ENCODE peak calls at places on chromosome 3, in four cellular contexts. N is IMR-90, I is K562, O is endothelial cell of umbilical vein. L is an unnamed sample.
A peak's percentile ranks its signal among the peaks of the same experiment; 100 is the strongest.

GRCh38 chr3:34056951-34057390 is 258.5 kb downstream of the PDCD6IP start:
- DNase-seq in N (peak; percentile 49), I (no peak), O (no peak), L (no peak)

GRCh38 chr3:64399205-64399800 is 174.0 kb upstream of the PRICKLE2 start:
- DNase-seq in N (peak; percentile 70), I (peak; percentile 14), O (peak; percentile 77), L (peak; percentile 17)

GRCh38 chr3:178802259-178802658 is 266.0 kb downstream of the KCNMB2 start:
- DNase-seq in N (no peak), I (no peak), O (no peak), L (no peak)

GRCh38 chr3:59641169-59641914 is 591.5 kb upstream of the CFAP20DC start:
- DNase-seq in N (peak; percentile 9), I (no peak), O (no peak), L (no peak)

GRCh38 chr3:5153074-5153473 is 31.0 kb downstream of the ARL8B start:
- DNase-seq in N (no peak), I (no peak), O (no peak), L (no peak)

GRCh38 chr3:168094877-168095610 is 680 bp downstream of the GOLIM4 start:
- DNase-seq in N (peak; percentile 69), I (peak; percentile 55), O (peak; percentile 72), L (no peak)

GRCh38 chr3:138945646-138946553 is 1.0 kb downstream of the FOXL2 start:
- DNase-seq in N (peak; percentile 23), I (peak; percentile 57), O (no peak), L (no peak)

GRCh38 chr3:140753865-140754754 is 76.2 kb downstream of the TRIM42 start:
- DNase-seq in N (no peak), I (no peak), O (no peak), L (no peak)

GRCh38 chr3:182116386-182116785 is 404.7 kb downstream of the SOX2 start:
- DNase-seq in N (no peak), I (no peak), O (no peak), L (no peak)

GRCh38 chr3:177899275-177900067 is 636.8 kb upstream of the KCNMB2 start:
- DNase-seq in N (no peak), I (no peak), O (no peak), L (no peak)

GRCh38 chr3:183494341-183494740 is 61.2 kb downstream of the KLHL6 start:
- DNase-seq in N (no peak), I (no peak), O (no peak), L (no peak)

GRCh38 chr3:158434412-158435038 is 136.5 kb upstream of the MLF1 start:
- DNase-seq in N (peak; percentile 60), I (peak; percentile 19), O (peak; percentile 77), L (no peak)

GRCh38 chr3:55218577-55218976 is 268.5 kb downstream of the WNT5A start:
- DNase-seq in N (no peak), I (no peak), O (no peak), L (no peak)

GRCh38 chr3:128198313-128198712 is 45.0 kb downstream of the EEFSEC start:
- DNase-seq in N (no peak), I (no peak), O (no peak), L (no peak)

GRCh38 chr3:153614563-153614962 is 452.5 kb downstream of the RAP2B start:
- DNase-seq in N (peak; percentile 71), I (no peak), O (peak; percentile 62), L (peak; percentile 55)

GRCh38 chr3:172373912-172374311 is 74.3 kb downstream of the GHSR start:
- DNase-seq in N (no peak), I (no peak), O (no peak), L (no peak)

GRCh38 chr3:64209866-64210609 is 15.2 kb downstream of the PRICKLE2 start:
- DNase-seq in N (no peak), I (no peak), O (peak; percentile 100), L (no peak)

GRCh38 chr3:4818164-4818563 is 161.1 kb upstream of the BHLHE40 start:
- DNase-seq in N (no peak), I (no peak), O (no peak), L (no peak)

GRCh38 chr3:125512135-125512920 is 7.7 kb downstream of the SNX4 start:
- DNase-seq in N (peak; percentile 57), I (peak; percentile 8), O (peak; percentile 83), L (peak; percentile 50)

GRCh38 chr3:52044869-52045616 is 11.3 kb downstream of the DUSP7 start:
- DNase-seq in N (no peak), I (peak; percentile 28), O (no peak), L (no peak)

GRCh38 chr3:88280326-88280725 is 130.6 kb downstream of the C3orf38 start:
- DNase-seq in N (no peak), I (no peak), O (no peak), L (no peak)

DNA sequence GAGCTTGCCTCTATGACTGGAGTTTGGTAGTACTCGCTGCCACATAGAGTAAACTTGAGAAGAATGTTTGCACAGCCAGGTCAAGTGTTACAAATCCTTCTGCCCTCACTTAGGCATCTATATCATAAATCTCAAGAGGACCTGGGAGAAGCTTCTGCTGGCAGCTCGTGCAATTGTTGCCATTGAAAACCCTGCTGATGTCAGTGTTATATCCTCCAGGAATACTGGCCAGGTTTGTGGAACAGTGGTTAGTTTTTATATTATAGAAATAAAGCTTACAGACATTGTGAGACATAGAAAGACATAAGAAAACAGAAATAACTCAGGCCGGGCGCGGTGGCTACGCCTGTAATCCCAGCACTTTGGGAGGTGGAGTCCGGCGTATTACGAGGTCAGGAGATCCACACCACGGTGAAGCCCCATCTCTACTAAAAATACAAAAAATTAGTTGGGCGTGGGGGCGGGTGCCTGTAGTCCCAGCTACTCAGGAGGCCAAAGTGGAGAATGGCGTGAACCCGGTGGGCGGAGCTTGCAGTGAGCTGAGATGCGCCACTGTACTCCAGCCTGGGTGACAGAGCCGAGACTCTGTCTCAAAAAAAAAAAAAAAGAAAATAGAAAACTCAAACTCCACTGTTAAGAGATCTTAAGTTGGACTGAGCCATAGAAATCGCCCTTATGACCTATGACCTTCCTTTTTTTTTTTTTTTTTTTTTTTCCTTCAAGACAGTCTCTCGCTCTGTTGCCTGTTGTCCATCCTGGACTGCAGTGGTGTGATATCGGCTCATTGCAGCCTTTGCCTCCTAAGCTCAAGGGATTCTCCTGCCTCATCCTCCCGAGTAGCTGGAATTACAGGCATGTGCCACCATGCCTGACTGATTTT is 2.2 kb downstream of the RPSA start:
- DNase-seq in N (no peak), I (no peak), O (no peak), L (no peak)
- H3K9me1 ChIP-seq in N (peaks cover 8% of the 10 kb centered on the region), I (no peaks in the 10 kb centered on the region), O (no peaks in the 10 kb centered on the region), L (no peaks in the 10 kb centered on the region)

GRCh38 chr3:188230962-188231361 is 77.0 kb downstream of the LPP start:
- DNase-seq in N (peak; percentile 75), I (no peak), O (no peak), L (no peak)
- H3K9me1 ChIP-seq in N (peaks cover 44% of the 10 kb centered on the region), I (no peaks in the 10 kb centered on the region), O (no peaks in the 10 kb centered on the region), L (no peaks in the 10 kb centered on the region)

GRCh38 chr3:9147215-9147895 is 102.1 kb downstream of the SRGAP3 start:
- DNase-seq in N (no peak), I (no peak), O (peak; percentile 26), L (no peak)
- H3K9me1 ChIP-seq in N (no peaks in the 10 kb centered on the region), I (no peaks in the 10 kb centered on the region), O (no peaks in the 10 kb centered on the region), L (no peaks in the 10 kb centered on the region)

GRCh38 chr3:42905740-42906084 is 230 bp upstream of the ZNF662 start:
- DNase-seq in N (no peak), I (no peak), O (no peak), L (no peak)
- H3K9me1 ChIP-seq in N (no peaks in the 10 kb centered on the region), I (no peaks in the 10 kb centered on the region), O (no peaks in the 10 kb centered on the region), L (no peaks in the 10 kb centered on the region)

GRCh38 chr3:73120710-73121109 is 59.3 kb downstream of the EBLN2 start:
- DNase-seq in N (no peak), I (no peak), O (no peak), L (no peak)
- H3K9me1 ChIP-seq in N (no peaks in the 10 kb centered on the region), I (no peaks in the 10 kb centered on the region), O (no peaks in the 10 kb centered on the region), L (no peaks in the 10 kb centered on the region)

DNA sequence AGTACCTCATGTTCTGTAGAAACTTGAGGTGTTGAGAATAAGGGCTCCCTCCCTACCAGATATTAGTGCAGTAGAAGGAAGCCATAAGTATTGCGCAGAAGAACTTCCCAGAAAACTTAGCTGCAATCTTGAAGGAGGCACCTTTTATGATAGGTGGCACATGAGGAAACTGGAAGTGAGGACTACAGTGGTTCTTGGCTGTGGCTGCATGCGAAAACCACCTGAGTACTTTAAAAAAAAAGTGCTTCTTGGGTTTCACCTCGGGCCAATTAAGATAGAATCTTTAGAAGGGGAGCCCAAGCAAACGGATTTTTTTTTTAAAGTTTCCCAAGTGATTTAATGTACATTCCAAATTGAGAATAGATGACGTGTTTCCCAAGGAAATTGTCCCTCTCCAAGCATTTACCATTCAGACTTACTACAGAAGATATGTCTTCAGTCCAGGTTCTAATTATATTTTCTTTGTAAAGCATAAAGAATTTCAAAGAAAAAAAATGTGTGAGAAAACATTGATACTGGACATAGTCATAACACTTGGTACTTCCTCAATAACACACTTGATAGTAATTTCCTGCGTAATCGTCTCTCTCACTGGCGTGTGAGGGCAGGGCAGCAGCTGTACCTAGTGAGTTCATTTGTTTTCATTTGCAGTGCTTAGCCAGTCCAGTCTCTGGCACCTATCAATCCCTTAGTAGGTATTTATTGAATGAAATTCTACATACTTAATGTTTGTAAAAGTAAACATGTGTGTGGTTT is 12.3 kb upstream of the NR1I2 start:
- DNase-seq in N (peak; percentile 34), I (no peak), O (peak; percentile 99), L (no peak)
- H3K9me1 ChIP-seq in N (no peaks in the 10 kb centered on the region), I (no peaks in the 10 kb centered on the region), O (no peaks in the 10 kb centered on the region), L (no peaks in the 10 kb centered on the region)

GRCh38 chr3:146247906-146248305 is 3.0 kb downstream of the PLSCR4 start:
- DNase-seq in N (no peak), I (no peak), O (peak; percentile 39), L (no peak)
- H3K9me1 ChIP-seq in N (no peaks in the 10 kb centered on the region), I (no peaks in the 10 kb centered on the region), O (no peaks in the 10 kb centered on the region), L (no peaks in the 10 kb centered on the region)

GRCh38 chr3:193375614-193376013 is 2.9 kb downstream of the ATP13A5 start:
- DNase-seq in N (no peak), I (no peak), O (no peak), L (no peak)
- H3K9me1 ChIP-seq in N (no peaks in the 10 kb centered on the region), I (no peaks in the 10 kb centered on the region), O (no peaks in the 10 kb centered on the region), L (no peaks in the 10 kb centered on the region)

GRCh38 chr3:8136553-8136952 is 365.1 kb upstream of the LMCD1 start:
- DNase-seq in N (no peak), I (no peak), O (no peak), L (no peak)
- H3K9me1 ChIP-seq in N (no peaks in the 10 kb centered on the region), I (no peaks in the 10 kb centered on the region), O (no peaks in the 10 kb centered on the region), L (no peaks in the 10 kb centered on the region)

L was measured in keratinocyte.